ENCODE peak calls at places on chromosomes 6 and 20, in six cellular contexts. One of them, this sample, is unnamed.

GRCh38 chr20:33814238-33814712 is 3.1 kb downstream of the CHMP4B start:
- DNase-seq in upper lobe of right lung: no peak
- DNase-seq in fibroblast of lung: no peak
- DNase-seq in foreskin fibroblast: no peak
- DNase-seq in pancreas: no peak
- DNase-seq in epithelial cell of esophagus: no peak
- DNase-seq in this sample: no peak

GRCh38 chr6:155050311-155050710 is 55.2 kb downstream of the TIAM2 start:
- DNase-seq in upper lobe of right lung: no peak
- DNase-seq in foreskin fibroblast: no peak
- DNase-seq in epithelial cell of esophagus: no peak
- DNase-seq in pancreas: no peak
- DNase-seq in fibroblast of lung: peak
- DNase-seq in this sample: peak

GRCh38 chr6:147000545-147001488 is 203.4 kb upstream of the STXBP5 start:
- DNase-seq in foreskin fibroblast: peak
- DNase-seq in pancreas: no peak
- DNase-seq in fibroblast of lung: peak
- DNase-seq in epithelial cell of esophagus: peak
- DNase-seq in upper lobe of right lung: no peak
- DNase-seq in this sample: no peak

GRCh38 chr6:7047966-7048365 is 59.8 kb upstream of the RREB1 start:
- DNase-seq in fibroblast of lung: no peak
- DNase-seq in foreskin fibroblast: no peak
- DNase-seq in epithelial cell of esophagus: peak
- DNase-seq in pancreas: no peak
- DNase-seq in upper lobe of right lung: no peak
- DNase-seq in this sample: no peak

GRCh38 chr20:23520185-23520584 is 29.3 kb downstream of the CST8 start:
- DNase-seq in upper lobe of right lung: no peak
- DNase-seq in fibroblast of lung: no peak
- DNase-seq in pancreas: no peak
- DNase-seq in foreskin fibroblast: no peak
- DNase-seq in epithelial cell of esophagus: no peak
- DNase-seq in this sample: no peak

GRCh38 chr6:15476631-15477380 is 186.0 kb downstream of the DTNBP1 start:
- DNase-seq in epithelial cell of esophagus: no peak
- DNase-seq in foreskin fibroblast: no peak
- DNase-seq in upper lobe of right lung: no peak
- DNase-seq in fibroblast of lung: peak
- DNase-seq in pancreas: no peak
- DNase-seq in this sample: no peak

GRCh38 chr6:109690373-109690739 is 646 bp downstream of the AK9 start:
- DNase-seq in upper lobe of right lung: peak
- DNase-seq in foreskin fibroblast: no peak
- DNase-seq in epithelial cell of esophagus: peak
- DNase-seq in fibroblast of lung: no peak
- DNase-seq in pancreas: peak
- DNase-seq in this sample: peak

GRCh38 chr6:166925141-166925996 is 31.0 kb downstream of the RNASET2 start:
- DNase-seq in foreskin fibroblast: no peak
- DNase-seq in fibroblast of lung: no peak
- DNase-seq in pancreas: peak
- DNase-seq in epithelial cell of esophagus: no peak
- DNase-seq in upper lobe of right lung: no peak
- DNase-seq in this sample: peak

GRCh38 chr20:47782920-47783552 is 2.2 kb downstream of the SULF2 start:
- DNase-seq in epithelial cell of esophagus: no peak
- DNase-seq in upper lobe of right lung: no peak
- DNase-seq in foreskin fibroblast: no peak
- DNase-seq in fibroblast of lung: no peak
- DNase-seq in pancreas: no peak
- DNase-seq in this sample: no peak

GRCh38 chr20:47784256-47784598 is 1.1 kb downstream of the SULF2 start:
- DNase-seq in foreskin fibroblast: no peak
- DNase-seq in epithelial cell of esophagus: no peak
- DNase-seq in upper lobe of right lung: no peak
- DNase-seq in pancreas: no peak
- DNase-seq in fibroblast of lung: no peak
- DNase-seq in this sample: no peak

GRCh38 chr20:47785321-47785899 is at the start of gene SULF2:
- DNase-seq in epithelial cell of esophagus: peak
- DNase-seq in pancreas: no peak
- DNase-seq in fibroblast of lung: peak
- DNase-seq in upper lobe of right lung: no peak
- DNase-seq in foreskin fibroblast: no peak
- DNase-seq in this sample: peak

GRCh38 chr20:47785900-47786762 is 850 bp upstream of the SULF2 start:
- DNase-seq in foreskin fibroblast: peak
- DNase-seq in epithelial cell of esophagus: peak
- DNase-seq in upper lobe of right lung: no peak
- DNase-seq in fibroblast of lung: peak
- DNase-seq in pancreas: no peak
- DNase-seq in this sample: peak

DNA sequence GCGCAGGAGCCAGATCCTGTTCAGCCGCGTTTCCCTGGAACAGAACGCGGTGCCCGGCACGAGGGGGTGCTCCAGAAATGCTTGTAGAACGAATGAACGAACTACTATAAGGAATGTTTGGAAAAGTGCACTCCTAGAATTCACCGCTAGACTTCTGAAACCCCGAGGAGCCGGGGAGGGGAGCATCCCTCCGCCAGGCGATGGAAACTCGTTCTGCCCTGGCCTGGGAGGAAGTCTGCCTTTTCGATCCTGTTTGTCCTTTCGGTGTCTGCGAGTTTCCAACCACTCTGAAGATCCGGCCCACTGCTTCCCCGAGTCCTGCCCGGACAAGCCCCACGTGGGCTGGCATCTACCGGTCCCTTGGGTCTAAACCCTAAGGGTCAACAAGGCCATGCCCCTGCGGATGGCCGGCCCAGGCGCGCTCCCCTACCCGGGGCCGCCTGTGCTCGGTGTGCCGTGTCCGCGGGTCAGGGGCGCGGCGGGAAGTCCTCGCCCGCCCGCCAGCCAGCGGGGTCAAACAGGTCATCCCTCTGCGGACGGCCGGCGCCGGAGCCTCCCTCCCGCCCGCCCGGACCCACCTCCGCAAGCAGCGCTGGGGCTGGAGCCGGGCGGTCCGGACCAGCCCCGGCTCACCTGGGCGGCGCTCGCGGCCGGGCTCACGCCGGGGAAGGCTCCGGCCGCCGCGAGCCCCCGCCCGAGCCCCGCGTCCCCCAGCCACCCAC is 521 bp downstream of the SULF2 start:
- DNase-seq in pancreas: no peak
- DNase-seq in epithelial cell of esophagus: peak
- DNase-seq in upper lobe of right lung: no peak
- DNase-seq in foreskin fibroblast: peak
- DNase-seq in fibroblast of lung: peak
- DNase-seq in this sample: peak
- TF ChIP-seq CTCF in pancreas: no peak
- TF ChIP-seq CTCF in epithelial cell of esophagus: peak
- TF ChIP-seq CTCF in upper lobe of right lung: no peak
- TF ChIP-seq CTCF in foreskin fibroblast: peak
- TF ChIP-seq CTCF in fibroblast of lung: no peak
- TF ChIP-seq CTCF in this sample: no peak

GRCh38 chr20:2086177-2086979 is 15.2 kb upstream of the STK35 start:
- DNase-seq in upper lobe of right lung: no peak
- DNase-seq in foreskin fibroblast: no peak
- DNase-seq in pancreas: no peak
- DNase-seq in epithelial cell of esophagus: no peak
- DNase-seq in fibroblast of lung: no peak
- DNase-seq in this sample: no peak
- TF ChIP-seq CTCF in upper lobe of right lung: no peak
- TF ChIP-seq CTCF in foreskin fibroblast: peak
- TF ChIP-seq CTCF in pancreas: no peak
- TF ChIP-seq CTCF in epithelial cell of esophagus: no peak
- TF ChIP-seq CTCF in fibroblast of lung: peak
- TF ChIP-seq CTCF in this sample: no peak

DNA sequence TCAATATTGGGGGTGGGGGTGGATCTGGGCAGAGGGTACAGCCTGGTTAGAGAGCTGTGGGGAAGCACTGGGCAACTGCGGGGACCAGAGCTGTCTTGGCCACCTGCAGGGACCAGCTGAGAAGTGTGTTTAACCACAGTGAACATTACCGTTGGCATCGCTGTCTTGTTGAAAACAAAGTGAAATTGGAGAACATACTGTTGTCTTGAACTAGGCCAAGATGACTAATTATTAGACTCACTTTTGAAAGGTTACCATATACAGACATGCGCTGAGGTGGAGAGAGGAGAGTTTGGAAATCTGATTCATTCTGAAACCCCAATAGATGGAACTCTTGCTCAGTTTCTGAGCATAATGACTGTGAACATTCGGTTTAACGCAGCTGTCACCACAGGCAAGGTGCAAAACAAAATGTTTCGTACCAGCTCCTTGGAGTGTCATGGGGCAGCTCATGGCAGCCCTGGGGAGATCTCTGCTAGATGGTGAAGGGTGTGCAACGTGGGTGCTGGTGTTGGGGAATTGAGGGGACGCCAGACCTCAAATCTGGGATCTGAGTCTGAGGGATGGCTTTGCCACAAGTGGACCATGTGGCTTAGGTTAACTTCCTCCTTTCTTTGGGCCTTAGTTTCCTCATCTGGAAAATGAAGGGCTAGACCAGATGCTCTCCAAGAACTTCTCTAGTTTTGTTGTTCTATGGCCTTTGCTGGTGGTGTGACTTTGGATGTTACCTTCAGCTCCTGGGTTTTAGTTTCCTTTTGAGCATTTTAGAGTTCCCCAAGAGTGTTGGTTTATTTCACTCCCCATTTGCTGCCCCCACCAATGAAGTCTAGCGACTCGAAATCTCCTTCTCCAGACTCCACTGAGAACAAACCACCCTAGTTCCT is 24.6 kb upstream of the GTSF1L start:
- DNase-seq in pancreas: no peak
- DNase-seq in foreskin fibroblast: peak
- DNase-seq in fibroblast of lung: peak
- DNase-seq in upper lobe of right lung: no peak
- DNase-seq in epithelial cell of esophagus: peak
- DNase-seq in this sample: peak
- TF ChIP-seq CTCF in pancreas: no peak
- TF ChIP-seq CTCF in foreskin fibroblast: no peak
- TF ChIP-seq CTCF in fibroblast of lung: peak
- TF ChIP-seq CTCF in upper lobe of right lung: no peak
- TF ChIP-seq CTCF in epithelial cell of esophagus: no peak
- TF ChIP-seq CTCF in this sample: no peak

DNA sequence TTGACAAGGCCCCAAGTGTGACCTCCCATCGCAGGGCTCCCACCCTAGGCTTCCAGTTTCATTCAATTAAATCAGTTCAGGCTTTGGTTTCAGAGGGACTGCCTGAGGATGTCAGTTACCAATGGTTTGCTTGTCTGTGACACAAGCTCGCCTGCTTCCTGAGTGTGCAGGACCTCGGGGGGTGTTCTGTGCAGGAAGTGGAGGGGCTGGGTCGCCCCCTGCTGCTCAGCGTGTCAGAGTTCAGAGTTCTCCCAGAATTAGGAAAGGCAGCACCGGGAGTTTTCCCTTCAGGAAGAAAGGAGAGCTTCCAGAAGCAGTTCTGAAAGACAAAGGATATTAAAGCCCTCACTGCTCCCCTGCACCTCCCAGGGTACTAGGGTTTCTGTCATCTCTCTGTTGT is 50.8 kb upstream of the TGM3 start:
- DNase-seq in upper lobe of right lung: no peak
- DNase-seq in epithelial cell of esophagus: no peak
- DNase-seq in fibroblast of lung: no peak
- DNase-seq in pancreas: no peak
- DNase-seq in foreskin fibroblast: no peak
- DNase-seq in this sample: no peak
- TF ChIP-seq CTCF in upper lobe of right lung: no peak
- TF ChIP-seq CTCF in epithelial cell of esophagus: no peak
- TF ChIP-seq CTCF in fibroblast of lung: no peak
- TF ChIP-seq CTCF in pancreas: no peak
- TF ChIP-seq CTCF in foreskin fibroblast: no peak
- TF ChIP-seq CTCF in this sample: no peak

DNA sequence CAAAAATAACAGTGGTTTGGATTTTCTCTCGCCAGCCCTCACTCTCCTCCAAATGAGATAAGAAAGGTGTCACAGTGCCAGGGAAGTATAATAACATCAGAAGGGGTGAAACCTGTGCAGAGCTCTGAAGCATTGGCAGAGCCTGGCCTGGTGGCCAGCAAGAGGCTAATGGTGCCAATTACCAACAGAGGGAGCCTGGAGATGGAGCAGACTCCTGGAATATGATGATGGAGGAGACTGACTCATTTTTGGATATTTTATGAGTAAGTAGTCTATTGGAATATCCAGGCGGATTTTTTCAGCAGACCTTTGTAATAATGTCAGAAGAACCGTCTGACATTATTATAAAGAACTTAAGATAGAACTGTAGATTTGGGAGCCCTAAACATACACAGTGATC is 442.6 kb upstream of the MARCKS start:
- DNase-seq in epithelial cell of esophagus: peak
- DNase-seq in foreskin fibroblast: peak
- DNase-seq in fibroblast of lung: peak
- DNase-seq in pancreas: peak
- DNase-seq in upper lobe of right lung: no peak
- DNase-seq in this sample: no peak
- TF ChIP-seq CTCF in epithelial cell of esophagus: peak
- TF ChIP-seq CTCF in foreskin fibroblast: peak
- TF ChIP-seq CTCF in fibroblast of lung: peak
- TF ChIP-seq CTCF in pancreas: peak
- TF ChIP-seq CTCF in upper lobe of right lung: peak
- TF ChIP-seq CTCF in this sample: no peak

GRCh38 chr6:35438378-35438777 is 13.8 kb upstream of the FANCE start:
- DNase-seq in epithelial cell of esophagus: no peak
- DNase-seq in fibroblast of lung: no peak
- DNase-seq in pancreas: peak
- DNase-seq in upper lobe of right lung: no peak
- DNase-seq in foreskin fibroblast: no peak
- DNase-seq in this sample: no peak
- TF ChIP-seq CTCF in epithelial cell of esophagus: no peak
- TF ChIP-seq CTCF in fibroblast of lung: no peak
- TF ChIP-seq CTCF in pancreas: no peak
- TF ChIP-seq CTCF in upper lobe of right lung: no peak
- TF ChIP-seq CTCF in foreskin fibroblast: no peak
- TF ChIP-seq CTCF in this sample: no peak

GRCh38 chr6:36340341-36340670 is 3.6 kb upstream of the BNIP5 start:
- DNase-seq in foreskin fibroblast: no peak
- DNase-seq in epithelial cell of esophagus: no peak
- DNase-seq in upper lobe of right lung: no peak
- DNase-seq in fibroblast of lung: no peak
- DNase-seq in pancreas: no peak
- DNase-seq in this sample: no peak
- TF ChIP-seq CTCF in foreskin fibroblast: no peak
- TF ChIP-seq CTCF in epithelial cell of esophagus: no peak
- TF ChIP-seq CTCF in upper lobe of right lung: no peak
- TF ChIP-seq CTCF in fibroblast of lung: no peak
- TF ChIP-seq CTCF in pancreas: no peak
- TF ChIP-seq CTCF in this sample: no peak

This sample was measured in GM13976.